ENCODE peak calls at places on chromosomes 1 and 21, in seven cellular contexts. F is CD4-positive, alpha-beta memory T cell; B is activated naive CD4-positive, alpha-beta T cell; Z is HAP-1; H is GM06990; O is sciatic nerve; V is KBM-7. N is an unnamed sample.

GRCh38 chr1:220040028-220040596 is 6.2 kb downstream of the EPRS1 start:
- DNase-seq in H (no peak), F (no peak), Z (no peak), B (no peak), O (no peak), V (no peak), N (no peak)

GRCh38 chr21:29787011-29787909 is 152.5 kb downstream of the GRIK1 start:
- DNase-seq in O (no peak), V (no peak), H (no peak), Z (no peak), F (no peak), B (no peak), N (no peak)

GRCh38 chr1:159924025-159924790 is 1.1 kb downstream of the TAGLN2 start:
- DNase-seq in O (peak; percentile 91), F (peak; percentile 74), H (peak; percentile 79), B (no peak), Z (peak; percentile 19), V (peak; percentile 44), N (peak; percentile 92)

GRCh38 chr1:117030271-117030877 is 28.8 kb downstream of the CD101 start:
- DNase-seq in B (no peak), V (no peak), O (no peak), F (no peak), Z (no peak), H (no peak), N (no peak)

GRCh38 chr1:91553196-91553595 is 52.5 kb downstream of the CDC7 start:
- DNase-seq in V (no peak), B (no peak), Z (no peak), O (no peak), H (no peak), F (no peak), N (no peak)

GRCh38 chr1:46171872-46172271 is 3.0 kb upstream of the TSPAN1 start:
- DNase-seq in B (no peak), O (no peak), Z (no peak), F (no peak), V (no peak), H (no peak), N (no peak)

GRCh38 chr1:110235839-110236682 is 25.9 kb downstream of the KCNC4 start:
- DNase-seq in B (no peak), V (peak; percentile 17), Z (no peak), F (no peak), O (no peak), H (no peak), N (no peak)

GRCh38 chr1:231359113-231359512 is 21.0 kb downstream of the SPRTN start:
- DNase-seq in H (no peak), B (no peak), V (no peak), O (no peak), F (no peak), Z (no peak), N (peak; percentile 78)

GRCh38 chr1:116847688-116848531 is 61.8 kb upstream of the PTGFRN start:
- DNase-seq in F (no peak), B (no peak), H (peak; percentile 41), Z (no peak), O (peak; percentile 66), V (no peak), N (peak; percentile 68)

GRCh38 chr1:58887059-58887458 is 103.2 kb upstream of the JUN start:
- DNase-seq in H (no peak), B (no peak), V (no peak), F (no peak), Z (no peak), O (no peak), N (no peak)

GRCh38 chr1:213973129-213973528 is 14.6 kb upstream of the PROX1 start:
- DNase-seq in B (no peak), H (no peak), V (no peak), O (no peak), F (no peak), Z (no peak), N (no peak)

GRCh38 chr21:15526793-15527192 is 203.0 kb upstream of the USP25 start:
- DNase-seq in F (no peak), O (no peak), Z (no peak), B (no peak), H (no peak), V (no peak), N (no peak)

GRCh38 chr1:175129182-175129581 is 61.5 kb downstream of the TNN start:
- DNase-seq in Z (no peak), O (no peak), H (no peak), F (no peak), V (no peak), B (no peak), N (no peak)

GRCh38 chr1:228334226-228334935 is 72.3 kb downstream of the TRIM11 start:
- DNase-seq in O (no peak), B (no peak), V (no peak), Z (no peak), H (no peak), F (no peak), N (peak; percentile 9)

GRCh38 chr1:94619731-94620130 is 78.2 kb upstream of the F3 start:
- DNase-seq in B (no peak), H (no peak), Z (no peak), F (no peak), V (no peak), O (no peak), N (no peak)

GRCh38 chr1:66176012-66176715 is 357.8 kb upstream of the SGIP1 start:
- DNase-seq in B (no peak), H (no peak), Z (no peak), F (no peak), V (no peak), O (no peak), N (no peak)

GRCh38 chr21:44347911-44348451 is 5.4 kb upstream of the TRPM2 start:
- DNase-seq in H (no peak), O (no peak), B (no peak), F (no peak), Z (no peak), V (no peak), N (no peak)

GRCh38 chr1:23403038-23403336 is 21.6 kb downstream of the TCEA3 start:
- DNase-seq in F (no peak), B (no peak), H (no peak), V (peak; percentile 39), Z (no peak), O (no peak), N (no peak)

GRCh38 chr1:92804721-92805169 is 19.8 kb upstream of the EVI5 start:
- DNase-seq in F (peak; percentile 7), O (peak; percentile 64), V (no peak), Z (peak; percentile 5), H (no peak), B (no peak), N (peak; percentile 29)

GRCh38 chr1:160204526-160205241 is 500 bp upstream of the PEA15 start:
- DNase-seq in O (no peak), V (peak; percentile 75), Z (no peak), B (no peak), F (no peak), H (peak; percentile 67), N (no peak)